ENCODE peak calls at places on chromosome 16, in six cellular contexts. D, Q, N, C, I and K are unnamed samples.

GRCh38 chr16:13316008-13316407 is 414.6 kb downstream of the SHISA9 start:
- DNase-seq in C (no peak), D (no peak), I (no peak), N (no peak), Q (no peak), K (no peak)

GRCh38 chr16:75250809-75251279 is 580 bp downstream of the BCAR1 start:
- DNase-seq in C (peak; percentile 80), Q (peak; percentile 35), D (no peak), I (no peak), N (peak; percentile 57), K (no peak)

GRCh38 chr16:50302472-50303005 is 36.2 kb downstream of the ADCY7 start:
- DNase-seq in N (no peak), Q (peak; percentile 7), D (no peak), I (no peak), C (no peak), K (no peak)

GRCh38 chr16:86044881-86045600 is 146.1 kb downstream of the IRF8 start:
- DNase-seq in D (no peak), C (no peak), N (no peak), Q (no peak), I (no peak), K (no peak)

GRCh38 chr16:71214771-71215381 is 15.6 kb downstream of the HYDIN start:
- DNase-seq in Q (no peak), I (peak; percentile 3), C (no peak), N (no peak), D (no peak), K (no peak)

GRCh38 chr16:86117756-86118155 is 218.8 kb downstream of the IRF8 start:
- DNase-seq in N (peak; percentile 72), Q (no peak), D (no peak), I (peak; percentile 27), C (no peak), K (no peak)

GRCh38 chr16:77918792-77919707 is 103.3 kb upstream of the CLEC3A start:
- DNase-seq in D (no peak), Q (no peak), I (peak; percentile 78), N (no peak), C (peak; percentile 56), K (peak; percentile 21)

GRCh38 chr16:739560-740458 is 988 bp downstream of the CIAO3 start:
- DNase-seq in D (no peak), I (no peak), Q (no peak), N (peak; percentile 23), C (no peak), K (no peak)

GRCh38 chr16:51035110-51035498 is 116.0 kb downstream of the SALL1 start:
- DNase-seq in Q (no peak), N (no peak), D (no peak), I (no peak), C (peak; percentile 5), K (no peak)

GRCh38 chr16:1152651-1153259 is at the start of gene CACNA1H:
- DNase-seq in C (no peak), N (peak; percentile 63), D (no peak), Q (peak; percentile 71), I (no peak), K (no peak)

GRCh38 chr16:50610331-50611262 is 62.4 kb downstream of the NKD1 start:
- DNase-seq in D (no peak), C (no peak), Q (no peak), I (no peak), N (no peak), K (no peak)

GRCh38 chr16:49661465-49662187 is 194.3 kb downstream of the ZNF423 start:
- DNase-seq in C (no peak), D (no peak), I (no peak), N (peak; percentile 66), Q (no peak), K (no peak)

GRCh38 chr16:23858496-23859062 is 22.8 kb downstream of the PRKCB start:
- DNase-seq in C (peak; percentile 33), Q (peak; percentile 32), N (no peak), D (no peak), I (no peak), K (no peak)

GRCh38 chr16:4529085-4530060 is 9.2 kb downstream of the CDIP1 start:
- DNase-seq in D (no peak), Q (no peak), I (peak; percentile 31), C (peak; percentile 68), N (no peak), K (no peak)
- H3K4me3 ChIP-seq in D (no peak overlapping the region), Q (no peak overlapping the region), I (no peak overlapping the region), C (no peak overlapping the region), N (no peak overlapping the region), K (no peak overlapping the region)

DNA sequence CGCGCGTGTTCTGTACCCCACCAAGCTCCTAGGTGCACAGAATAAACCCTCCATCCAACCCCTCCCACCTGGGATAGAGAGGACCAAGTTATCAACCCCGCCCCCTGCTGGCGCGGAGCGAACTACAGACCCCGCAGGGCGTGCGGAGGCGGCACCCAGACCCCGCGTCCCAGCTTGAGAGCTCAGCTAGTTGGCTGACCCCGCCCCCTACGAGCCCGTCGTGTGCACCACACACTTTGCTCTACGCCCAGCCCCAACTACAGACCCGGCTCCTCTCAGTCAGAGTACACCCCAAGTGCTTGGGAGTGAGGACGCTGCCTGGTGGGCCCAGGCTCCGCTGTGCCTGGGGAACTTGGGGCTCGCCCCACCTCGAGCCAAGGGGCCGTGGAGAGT is 1.5 kb downstream of the GRIN2A start:
- DNase-seq in N (peak; percentile 53), I (no peak), C (peak; percentile 29), Q (peak; percentile 29), D (no peak), K (no peak)
- TF ChIP-seq CTCF in N (peak; percentile 33), I (peak; percentile 45), C (peak; percentile 34), Q (peak; percentile 35), D (peak; percentile 40), K (peak; percentile 48)

GRCh38 chr16:56609463-56609921 is 1.1 kb downstream of the MT2A start:
- DNase-seq in N (peak; percentile 64), D (peak; percentile 67), C (peak; percentile 86), Q (peak; percentile 74), I (peak; percentile 88), K (peak; percentile 60)
- H3K4me3 ChIP-seq in N (peak overlapping the region; percentile 63), D (peak overlapping the region; percentile 71), C (peak overlapping the region; percentile 10), Q (peak overlapping the region; percentile 58), I (peak overlapping the region; percentile 76), K (peak overlapping the region; percentile 74)

DNA sequence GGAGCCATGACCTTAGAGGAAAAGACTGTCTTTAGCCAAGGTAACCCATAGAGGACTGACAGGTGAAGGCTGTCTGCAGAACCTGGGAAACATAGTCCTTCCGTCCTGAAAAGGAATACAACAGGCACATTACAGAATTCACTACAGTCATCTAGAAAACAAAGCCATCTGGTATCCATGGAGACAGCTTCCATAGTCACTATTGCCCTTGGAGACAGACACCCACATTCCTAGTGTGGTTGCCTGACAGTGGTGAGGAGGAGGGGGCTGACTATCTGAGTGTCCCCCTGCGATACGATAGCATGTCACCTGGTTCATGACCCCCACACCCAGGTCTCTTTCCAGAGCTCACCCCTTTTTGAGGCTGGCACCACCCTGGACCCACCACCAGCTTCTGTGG is 254.7 kb downstream of the CDH13 start:
- DNase-seq in N (no peak), D (no peak), C (no peak), Q (no peak), I (no peak), K (no peak)
- TF ChIP-seq CTCF in N (no peak), D (no peak), C (no peak), Q (no peak), I (no peak), K (no peak)

GRCh38 chr16:88779406-88780099 is 5.5 kb downstream of the PIEZO1 start:
- DNase-seq in I (peak; percentile 35), N (no peak), Q (no peak), C (no peak), D (no peak), K (no peak)
- H3K4me3 ChIP-seq in I (no peak overlapping the region), N (no peak overlapping the region), Q (no peak overlapping the region), C (no peak overlapping the region), D (no peak overlapping the region), K (no peak overlapping the region)

GRCh38 chr16:48560692-48561091 is 49.3 kb downstream of the N4BP1 start:
- DNase-seq in N (no peak), C (no peak), I (no peak), D (no peak), Q (no peak), K (no peak)
- TF ChIP-seq CTCF in N (no peak), C (no peak), I (no peak), D (no peak), Q (no peak), K (no peak)

GRCh38 chr16:69481901-69482341 is 57.5 kb downstream of the CYB5B start:
- DNase-seq in I (peak; percentile 93), D (no peak), C (peak; percentile 56), N (peak; percentile 88), Q (peak; percentile 84), K (no peak)

GRCh38 chr16:69479806-69480205 is 55.4 kb downstream of the CYB5B start:
- DNase-seq in Q (no peak), C (no peak), N (no peak), I (no peak), D (no peak), K (no peak)

GRCh38 chr16:69483611-69484010 is 59.2 kb downstream of the CYB5B start:
- DNase-seq in C (no peak), I (no peak), D (no peak), N (no peak), Q (no peak), K (no peak)

GRCh38 chr16:69485361-69485760 is 60.9 kb downstream of the CYB5B start:
- DNase-seq in D (no peak), N (no peak), Q (no peak), I (no peak), C (no peak), K (no peak)

GRCh38 chr16:69482410-69482951 is 58.1 kb downstream of the CYB5B start:
- DNase-seq in C (peak; percentile 8), Q (peak; percentile 74), N (peak; percentile 95), I (peak; percentile 97), D (peak; percentile 43), K (no peak)
- H3K4me3 ChIP-seq in C (no peak overlapping the region), Q (no peak overlapping the region), N (peak overlapping the region; percentile 41), I (peak overlapping the region; percentile 45), D (no peak overlapping the region), K (no peak overlapping the region)

DNA sequence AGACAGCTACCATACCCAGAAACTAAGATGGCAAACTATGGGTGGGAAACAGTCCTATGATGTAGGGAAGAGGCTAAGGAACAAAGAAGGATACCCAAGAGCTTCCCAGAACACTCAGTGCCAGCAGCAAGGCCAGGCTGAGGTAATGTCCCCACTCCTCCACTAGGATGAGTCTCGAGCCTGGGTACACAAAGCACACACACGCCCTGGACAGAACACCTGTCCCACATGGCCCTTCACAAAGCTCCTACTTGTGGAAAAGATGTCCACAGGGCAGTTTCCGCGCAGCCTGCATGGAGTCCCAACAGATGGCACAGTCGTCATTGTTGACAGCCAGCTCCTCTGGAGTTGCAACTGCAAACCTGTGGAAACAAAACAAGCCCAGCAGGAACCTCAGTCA is 23.9 kb downstream of the AMFR start:
- DNase-seq in N (peak; percentile 55), D (no peak), C (no peak), I (no peak), Q (no peak), K (no peak)
- TF ChIP-seq CTCF in N (peak; percentile 65), D (peak; percentile 23), C (no peak), I (peak; percentile 33), Q (no peak), K (peak; percentile 6)